ENCODE peak calls at places on chromosomes 3 and 15, in four cellular contexts. One of them, this sample, is unnamed.

GRCh38 chr15:71755092-71755491 is 55.3 kb upstream of the NR2E3 start:
- DNase-seq in H1: no peak
- DNase-seq in HepG2: no peak
- DNase-seq in K562: no peak
- DNase-seq in this sample: no peak

GRCh38 chr3:170038434-170039110 is 777 bp downstream of the GPR160 start:
- DNase-seq in H1: peak
- DNase-seq in HepG2: no peak
- DNase-seq in K562: no peak
- DNase-seq in this sample: peak

GRCh38 chr3:155658006-155658405 is 86.9 kb downstream of the PLCH1 start:
- DNase-seq in H1: no peak
- DNase-seq in HepG2: no peak
- DNase-seq in K562: no peak
- DNase-seq in this sample: no peak

GRCh38 chr15:51366911-51367310 is 25.5 kb downstream of the GLDN start:
- DNase-seq in H1: no peak
- DNase-seq in HepG2: no peak
- DNase-seq in K562: no peak
- DNase-seq in this sample: no peak

GRCh38 chr15:73530649-73531048 is 87.7 kb downstream of the REC114 start:
- DNase-seq in H1: no peak
- DNase-seq in HepG2: no peak
- DNase-seq in K562: no peak
- DNase-seq in this sample: no peak

GRCh38 chr3:170599083-170599482 is 13.2 kb upstream of the SLC7A14 start:
- DNase-seq in H1: no peak
- DNase-seq in HepG2: no peak
- DNase-seq in K562: no peak
- DNase-seq in this sample: no peak

GRCh38 chr3:69200384-69201068 is 78.1 kb upstream of the LMOD3 start:
- DNase-seq in H1: no peak
- DNase-seq in HepG2: peak
- DNase-seq in K562: no peak
- DNase-seq in this sample: peak

GRCh38 chr3:194741916-194742315 is 56.2 kb downstream of the FAM43A start:
- DNase-seq in H1: no peak
- DNase-seq in HepG2: no peak
- DNase-seq in K562: no peak
- DNase-seq in this sample: no peak

GRCh38 chr15:86063328-86064180 is 16.1 kb upstream of the AGBL1 start:
- DNase-seq in H1: no peak
- DNase-seq in HepG2: no peak
- DNase-seq in K562: no peak
- DNase-seq in this sample: no peak

GRCh38 chr3:87206070-87206469 is 21.0 kb upstream of the CHMP2B start:
- DNase-seq in H1: no peak
- DNase-seq in HepG2: peak
- DNase-seq in K562: no peak
- DNase-seq in this sample: peak

GRCh38 chr15:91552555-91552954 is 301.0 kb upstream of the SLCO3A1 start:
- DNase-seq in H1: no peak
- DNase-seq in HepG2: no peak
- DNase-seq in K562: no peak
- DNase-seq in this sample: no peak

GRCh38 chr3:40035177-40035576 is 225.8 kb downstream of the MYRIP start:
- DNase-seq in H1: no peak
- DNase-seq in HepG2: no peak
- DNase-seq in K562: no peak
- DNase-seq in this sample: no peak

GRCh38 chr3:42733501-42734262 is 31.1 kb upstream of the HHATL start:
- DNase-seq in H1: no peak
- DNase-seq in HepG2: no peak
- DNase-seq in K562: no peak
- DNase-seq in this sample: no peak

GRCh38 chr3:9253327-9253726 is 3.9 kb upstream of the SRGAP3 start:
- DNase-seq in H1: no peak
- DNase-seq in HepG2: no peak
- DNase-seq in K562: no peak
- DNase-seq in this sample: no peak

GRCh38 chr3:32315441-32315840 is 76.2 kb upstream of the CMTM7 start:
- DNase-seq in H1: no peak
- DNase-seq in HepG2: no peak
- DNase-seq in K562: no peak
- DNase-seq in this sample: no peak

GRCh38 chr3:124526601-124527000 is 203.7 kb upstream of the UMPS start:
- DNase-seq in H1: no peak
- DNase-seq in HepG2: peak
- DNase-seq in K562: no peak
- DNase-seq in this sample: no peak

GRCh38 chr15:64524778-64525177 is 64.4 kb downstream of the ZNF609 start:
- DNase-seq in H1: no peak
- DNase-seq in HepG2: peak
- DNase-seq in K562: no peak
- DNase-seq in this sample: no peak

GRCh38 chr3:132595036-132595435 is 2.0 kb upstream of the ACKR4 start:
- DNase-seq in H1: no peak
- DNase-seq in HepG2: no peak
- DNase-seq in K562: no peak
- DNase-seq in this sample: no peak

GRCh38 chr3:29686889-29687592 is 406.2 kb downstream of the RBMS3 start:
- DNase-seq in H1: no peak
- DNase-seq in HepG2: no peak
- DNase-seq in K562: no peak
- DNase-seq in this sample: no peak

GRCh38 chr3:29679967-29680366 is 399.1 kb downstream of the RBMS3 start:
- DNase-seq in H1: no peak
- DNase-seq in HepG2: no peak
- DNase-seq in K562: no peak
- DNase-seq in this sample: no peak

GRCh38 chr3:29683306-29683993 is 402.6 kb downstream of the RBMS3 start:
- DNase-seq in H1: no peak
- DNase-seq in HepG2: no peak
- DNase-seq in K562: no peak
- DNase-seq in this sample: peak
- TF ChIP-seq MAFK in H1: no peak
- TF ChIP-seq MAFK in HepG2: no peak
- TF ChIP-seq MAFK in K562: no peak
- TF ChIP-seq MAFK in this sample: peak

DNA sequence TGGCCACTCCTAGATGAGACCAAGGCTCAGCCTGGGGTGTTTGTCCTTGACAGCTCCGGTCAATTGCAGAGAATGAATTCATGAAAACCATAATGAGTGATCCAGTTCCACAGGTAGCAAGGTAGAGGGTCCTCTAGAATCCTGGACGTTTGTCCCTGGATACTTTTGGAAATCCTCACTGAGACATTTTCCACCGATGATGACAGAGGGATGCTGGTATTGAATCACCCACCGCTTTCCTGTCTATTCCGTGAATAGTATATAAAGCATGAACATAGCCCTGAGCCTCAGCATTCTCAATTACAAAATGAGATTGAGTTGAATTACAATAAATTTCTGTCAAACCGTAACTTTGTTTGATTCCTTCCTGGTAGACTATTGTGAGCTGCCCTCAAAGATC is 5.7 kb upstream of the DCUN1D1 start:
- DNase-seq in H1: no peak
- DNase-seq in HepG2: no peak
- DNase-seq in K562: no peak
- DNase-seq in this sample: no peak
- TF ChIP-seq PHF8 in H1: no peak
- TF ChIP-seq PHF8 in HepG2: no peak
- TF ChIP-seq PHF8 in K562: no peak
- TF ChIP-seq PHF8 in this sample: no peak

DNA sequence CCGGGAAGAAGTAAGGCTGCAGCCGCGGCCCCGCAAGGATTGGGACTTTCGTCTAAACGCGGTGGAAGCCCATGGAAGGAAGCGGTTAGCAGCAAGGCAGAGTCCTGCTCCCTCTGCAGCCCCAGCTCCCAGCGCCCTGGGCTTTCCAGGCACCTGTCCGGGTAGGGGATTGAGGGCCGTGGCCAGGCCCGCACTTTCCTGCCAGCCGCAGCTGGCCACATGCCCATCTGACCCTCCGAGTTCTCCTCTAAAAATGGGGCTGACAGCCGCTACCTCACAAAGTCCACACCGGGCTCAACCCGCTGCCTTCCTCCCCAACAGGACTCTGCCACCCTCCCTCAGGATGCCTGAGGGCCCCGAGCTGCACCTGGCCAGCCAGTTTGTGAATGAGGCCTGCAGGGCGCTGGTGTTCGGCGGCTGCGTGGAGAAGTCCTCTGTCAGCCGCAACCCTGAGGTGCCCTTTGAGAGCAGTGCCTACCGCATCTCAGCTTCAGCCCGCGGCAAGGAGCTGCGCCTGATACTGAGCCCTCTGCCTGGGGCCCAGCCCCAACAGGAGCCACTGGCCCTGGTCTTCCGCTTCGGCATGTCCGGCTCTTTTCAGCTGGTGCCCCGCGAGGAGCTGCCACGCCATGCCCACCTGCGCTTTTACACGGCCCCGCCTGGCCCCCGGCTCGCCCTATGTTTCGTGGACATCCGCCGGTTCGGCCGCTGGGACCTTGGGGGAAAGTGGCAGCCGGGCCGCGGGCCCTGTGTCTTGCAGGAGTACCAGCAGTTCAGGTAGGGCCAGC is 1.9 kb downstream of the NEIL1 start:
- DNase-seq in H1: no peak
- DNase-seq in HepG2: no peak
- DNase-seq in K562: peak
- DNase-seq in this sample: no peak
- TF ChIP-seq MAFK in H1: no peak
- TF ChIP-seq MAFK in HepG2: no peak
- TF ChIP-seq MAFK in K562: no peak
- TF ChIP-seq MAFK in this sample: no peak

GRCh38 chr3:125591116-125591755 is 4.1 kb downstream of the OSBPL11 start:
- DNase-seq in H1: no peak
- DNase-seq in HepG2: no peak
- DNase-seq in K562: no peak
- DNase-seq in this sample: no peak

GRCh38 chr3:125589743-125590142 is 5.6 kb downstream of the OSBPL11 start:
- DNase-seq in H1: no peak
- DNase-seq in HepG2: no peak
- DNase-seq in K562: no peak
- DNase-seq in this sample: no peak

GRCh38 chr3:125582707-125583106 is 12.6 kb downstream of the OSBPL11 start:
- DNase-seq in H1: no peak
- DNase-seq in HepG2: peak
- DNase-seq in K562: no peak
- DNase-seq in this sample: no peak

GRCh38 chr3:125585595-125586223 is 9.6 kb downstream of the OSBPL11 start:
- DNase-seq in H1: no peak
- DNase-seq in HepG2: peak
- DNase-seq in K562: peak
- DNase-seq in this sample: peak

DNA sequence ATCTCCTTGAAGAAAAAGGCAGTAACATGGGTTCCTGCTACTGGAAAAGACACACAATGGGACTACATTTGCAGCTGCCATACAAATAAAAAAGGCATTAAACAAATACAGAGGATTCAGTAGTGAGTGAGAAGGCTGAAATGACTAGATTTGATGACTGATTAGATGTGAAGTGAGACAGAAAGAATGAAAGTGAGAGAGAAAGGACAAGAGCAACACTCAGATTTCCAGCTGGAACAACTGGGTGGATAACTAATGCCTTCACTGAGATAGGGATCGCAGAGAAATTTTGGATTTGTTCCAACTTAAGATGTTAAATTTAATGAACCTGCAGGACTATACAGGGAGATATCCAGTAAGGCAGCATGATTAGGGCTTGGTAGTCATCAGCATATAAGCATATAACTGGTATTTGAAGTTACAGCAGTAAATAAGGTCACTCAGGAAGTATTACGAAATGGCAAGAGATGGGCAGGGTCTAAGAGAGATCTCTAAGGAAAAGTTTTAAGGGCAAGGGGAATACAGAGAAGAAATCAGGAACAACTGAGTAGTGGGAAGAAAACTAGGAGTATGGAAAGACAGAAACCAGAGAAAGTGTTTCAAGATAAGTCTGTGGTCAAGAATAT is 8.1 kb downstream of the OSBPL11 start:
- DNase-seq in H1: no peak
- DNase-seq in HepG2: no peak
- DNase-seq in K562: no peak
- DNase-seq in this sample: no peak
- TF ChIP-seq PHF8 in H1: no peak
- TF ChIP-seq PHF8 in HepG2: no peak
- TF ChIP-seq PHF8 in K562: no peak
- TF ChIP-seq PHF8 in this sample: no peak

GRCh38 chr3:198071602-198072285 is 111.7 kb downstream of the LMLN start:
- DNase-seq in H1: no peak
- DNase-seq in HepG2: peak
- DNase-seq in K562: peak
- DNase-seq in this sample: peak
- TF ChIP-seq MAFK in H1: no peak
- TF ChIP-seq MAFK in HepG2: no peak
- TF ChIP-seq MAFK in K562: no peak
- TF ChIP-seq MAFK in this sample: no peak

DNA sequence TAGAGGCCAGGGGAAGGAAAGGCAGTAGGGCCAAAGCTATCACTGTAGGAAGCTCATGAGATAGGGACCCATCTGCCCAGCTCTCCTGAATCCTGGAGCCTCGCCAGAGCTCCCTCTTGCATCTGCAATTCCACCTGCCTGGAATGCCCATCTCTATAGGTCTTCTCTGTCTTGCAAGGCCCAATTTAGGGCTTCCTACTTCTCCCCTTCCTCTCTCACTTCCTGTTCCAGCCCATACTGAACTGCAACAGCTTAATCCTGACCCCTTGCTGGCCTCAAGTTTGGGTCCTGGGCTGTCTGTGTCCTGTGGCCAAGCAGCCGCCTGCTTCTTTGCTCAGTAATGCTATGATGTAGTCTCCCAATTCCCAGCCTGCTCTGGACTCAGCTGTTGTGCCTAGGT is 3.6 kb upstream of the PTPN23 start:
- DNase-seq in H1: no peak
- DNase-seq in HepG2: no peak
- DNase-seq in K562: no peak
- DNase-seq in this sample: no peak
- TF ChIP-seq PHF8 in H1: no peak
- TF ChIP-seq PHF8 in HepG2: no peak
- TF ChIP-seq PHF8 in K562: no peak
- TF ChIP-seq PHF8 in this sample: no peak

DNA sequence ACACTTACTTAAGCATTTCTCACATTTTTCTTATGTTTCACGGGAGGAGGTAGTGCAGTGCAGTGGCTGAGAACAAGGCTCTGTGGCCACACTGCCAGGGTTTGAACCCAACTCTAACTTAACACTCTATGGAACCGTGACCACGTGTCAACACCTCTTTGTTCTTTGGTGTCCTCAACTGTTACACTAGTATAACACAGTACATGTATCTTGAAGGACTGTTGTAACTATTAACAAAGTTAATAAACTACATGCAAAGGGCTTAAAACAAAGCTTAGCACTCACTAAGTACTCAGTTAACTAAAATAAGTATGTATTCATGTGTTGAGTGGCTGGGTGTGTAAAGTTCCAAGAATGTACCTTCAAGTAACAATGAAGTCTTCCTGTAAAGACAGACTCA is 19.4 kb downstream of the CD47 start:
- DNase-seq in H1: no peak
- DNase-seq in HepG2: no peak
- DNase-seq in K562: no peak
- DNase-seq in this sample: no peak
- TF ChIP-seq MAFK in H1: no peak
- TF ChIP-seq MAFK in HepG2: no peak
- TF ChIP-seq MAFK in K562: no peak
- TF ChIP-seq MAFK in this sample: no peak